ENCODE peak calls at places on chromosomes 6 and 20, in eight cellular contexts. One of them, this sample, is unnamed.
A peak's percentile ranks its signal among the peaks of the same experiment; 100 is the strongest.

GRCh38 chr6:45690846-45691245 is 313.1 kb upstream of the SUPT3H start:
- DNase-seq in OCI-LY7: no peak
- DNase-seq in left ventricle myocardium inferior: no peak
- DNase-seq in cardiac muscle cell: no peak
- DNase-seq in body of pancreas: no peak
- DNase-seq in CD8-positive, alpha-beta T cell: no peak
- DNase-seq in PC-9: peak; percentile 61
- DNase-seq in right lobe of liver: no peak
- DNase-seq in this sample: no peak

GRCh38 chr20:37796733-37797132 is 102.9 kb downstream of the CTNNBL1 start:
- DNase-seq in OCI-LY7: no peak
- DNase-seq in right lobe of liver: no peak
- DNase-seq in left ventricle myocardium inferior: no peak
- DNase-seq in CD8-positive, alpha-beta T cell: no peak
- DNase-seq in cardiac muscle cell: no peak
- DNase-seq in body of pancreas: no peak
- DNase-seq in PC-9: no peak
- DNase-seq in this sample: no peak

GRCh38 chr6:24477070-24477469 is 12.3 kb downstream of the GPLD1 start:
- DNase-seq in PC-9: no peak
- DNase-seq in left ventricle myocardium inferior: no peak
- DNase-seq in OCI-LY7: no peak
- DNase-seq in body of pancreas: no peak
- DNase-seq in right lobe of liver: no peak
- DNase-seq in CD8-positive, alpha-beta T cell: no peak
- DNase-seq in cardiac muscle cell: no peak
- DNase-seq in this sample: no peak

GRCh38 chr20:25046736-25047666 is 10.9 kb downstream of the ACSS1 start:
- DNase-seq in body of pancreas: no peak
- DNase-seq in CD8-positive, alpha-beta T cell: no peak
- DNase-seq in PC-9: peak; percentile 21
- DNase-seq in left ventricle myocardium inferior: no peak
- DNase-seq in cardiac muscle cell: no peak
- DNase-seq in OCI-LY7: no peak
- DNase-seq in right lobe of liver: no peak
- DNase-seq in this sample: no peak

GRCh38 chr6:6696867-6697531 is 108.5 kb downstream of the LY86 start:
- DNase-seq in right lobe of liver: no peak
- DNase-seq in cardiac muscle cell: peak; percentile 78
- DNase-seq in OCI-LY7: peak; percentile 57
- DNase-seq in CD8-positive, alpha-beta T cell: no peak
- DNase-seq in left ventricle myocardium inferior: peak; percentile 61
- DNase-seq in body of pancreas: peak; percentile 69
- DNase-seq in PC-9: peak; percentile 49
- DNase-seq in this sample: no peak

GRCh38 chr6:108002365-108003221 is 44.6 kb upstream of the SEC63 start:
- DNase-seq in PC-9: peak; percentile 52
- DNase-seq in OCI-LY7: no peak
- DNase-seq in right lobe of liver: no peak
- DNase-seq in left ventricle myocardium inferior: no peak
- DNase-seq in cardiac muscle cell: no peak
- DNase-seq in CD8-positive, alpha-beta T cell: no peak
- DNase-seq in body of pancreas: peak; percentile 75
- DNase-seq in this sample: no peak

GRCh38 chr6:35062676-35063574 is 78.2 kb downstream of the TCP11 start:
- DNase-seq in CD8-positive, alpha-beta T cell: no peak
- DNase-seq in right lobe of liver: no peak
- DNase-seq in left ventricle myocardium inferior: no peak
- DNase-seq in body of pancreas: no peak
- DNase-seq in OCI-LY7: no peak
- DNase-seq in cardiac muscle cell: no peak
- DNase-seq in PC-9: no peak
- DNase-seq in this sample: no peak

GRCh38 chr6:13268914-13269532 is 59.3 kb downstream of the TBC1D7 start:
- DNase-seq in left ventricle myocardium inferior: no peak
- DNase-seq in OCI-LY7: no peak
- DNase-seq in PC-9: peak; percentile 87
- DNase-seq in body of pancreas: peak; percentile 44
- DNase-seq in CD8-positive, alpha-beta T cell: no peak
- DNase-seq in right lobe of liver: no peak
- DNase-seq in cardiac muscle cell: peak; percentile 77
- DNase-seq in this sample: no peak

GRCh38 chr6:142819603-142820335 is 125.2 kb downstream of the HIVEP2 start:
- DNase-seq in CD8-positive, alpha-beta T cell: peak; percentile 29
- DNase-seq in cardiac muscle cell: peak; percentile 44
- DNase-seq in body of pancreas: no peak
- DNase-seq in PC-9: no peak
- DNase-seq in right lobe of liver: peak; percentile 51
- DNase-seq in OCI-LY7: peak; percentile 71
- DNase-seq in left ventricle myocardium inferior: no peak
- DNase-seq in this sample: peak; percentile 25

GRCh38 chr6:39367661-39368060 is 45.2 kb upstream of the KCNK16 start:
- DNase-seq in PC-9: no peak
- DNase-seq in CD8-positive, alpha-beta T cell: no peak
- DNase-seq in body of pancreas: no peak
- DNase-seq in left ventricle myocardium inferior: no peak
- DNase-seq in cardiac muscle cell: no peak
- DNase-seq in OCI-LY7: no peak
- DNase-seq in right lobe of liver: no peak
- DNase-seq in this sample: no peak

GRCh38 chr6:150466196-150466595 is 97.4 kb downstream of the IYD start:
- DNase-seq in left ventricle myocardium inferior: no peak
- DNase-seq in PC-9: no peak
- DNase-seq in OCI-LY7: no peak
- DNase-seq in CD8-positive, alpha-beta T cell: no peak
- DNase-seq in right lobe of liver: no peak
- DNase-seq in cardiac muscle cell: no peak
- DNase-seq in body of pancreas: no peak
- DNase-seq in this sample: no peak

GRCh38 chr6:134029495-134030455 is 22.6 kb downstream of the SLC2A12 start:
- DNase-seq in left ventricle myocardium inferior: no peak
- DNase-seq in right lobe of liver: no peak
- DNase-seq in CD8-positive, alpha-beta T cell: no peak
- DNase-seq in OCI-LY7: no peak
- DNase-seq in cardiac muscle cell: peak; percentile 50
- DNase-seq in body of pancreas: no peak
- DNase-seq in PC-9: peak; percentile 46
- DNase-seq in this sample: no peak

GRCh38 chr6:22361576-22361975 is 64.7 kb upstream of the PRL start:
- DNase-seq in OCI-LY7: no peak
- DNase-seq in PC-9: no peak
- DNase-seq in right lobe of liver: peak; percentile 77
- DNase-seq in cardiac muscle cell: no peak
- DNase-seq in body of pancreas: no peak
- DNase-seq in left ventricle myocardium inferior: no peak
- DNase-seq in CD8-positive, alpha-beta T cell: no peak
- DNase-seq in this sample: no peak

GRCh38 chr20:2978519-2978918 is 64.9 kb upstream of the GNRH2 start:
- DNase-seq in left ventricle myocardium inferior: no peak
- DNase-seq in OCI-LY7: no peak
- DNase-seq in CD8-positive, alpha-beta T cell: no peak
- DNase-seq in right lobe of liver: no peak
- DNase-seq in cardiac muscle cell: no peak
- DNase-seq in PC-9: no peak
- DNase-seq in body of pancreas: no peak
- DNase-seq in this sample: no peak

GRCh38 chr6:155085582-155086253 is 90.6 kb downstream of the TIAM2 start:
- DNase-seq in cardiac muscle cell: no peak
- DNase-seq in body of pancreas: peak; percentile 81
- DNase-seq in PC-9: peak; percentile 91
- DNase-seq in right lobe of liver: no peak
- DNase-seq in CD8-positive, alpha-beta T cell: no peak
- DNase-seq in OCI-LY7: no peak
- DNase-seq in left ventricle myocardium inferior: no peak
- DNase-seq in this sample: no peak

GRCh38 chr6:130517444-130517931 is 151.7 kb downstream of the TMEM200A start:
- DNase-seq in OCI-LY7: peak; percentile 11
- DNase-seq in left ventricle myocardium inferior: no peak
- DNase-seq in CD8-positive, alpha-beta T cell: no peak
- DNase-seq in PC-9: peak; percentile 53
- DNase-seq in right lobe of liver: no peak
- DNase-seq in cardiac muscle cell: no peak
- DNase-seq in body of pancreas: no peak
- DNase-seq in this sample: no peak

GRCh38 chr20:53901064-53901463 is 169.3 kb downstream of the BCAS1 start:
- DNase-seq in OCI-LY7: no peak
- DNase-seq in left ventricle myocardium inferior: no peak
- DNase-seq in right lobe of liver: no peak
- DNase-seq in cardiac muscle cell: peak; percentile 59
- DNase-seq in body of pancreas: no peak
- DNase-seq in CD8-positive, alpha-beta T cell: no peak
- DNase-seq in PC-9: peak; percentile 77
- DNase-seq in this sample: no peak

GRCh38 chr6:44966449-44967091 is 361.6 kb upstream of the RUNX2 start:
- DNase-seq in PC-9: peak; percentile 55
- DNase-seq in left ventricle myocardium inferior: no peak
- DNase-seq in OCI-LY7: no peak
- DNase-seq in right lobe of liver: no peak
- DNase-seq in cardiac muscle cell: peak; percentile 81
- DNase-seq in CD8-positive, alpha-beta T cell: no peak
- DNase-seq in body of pancreas: no peak
- DNase-seq in this sample: no peak

GRCh38 chr6:165823609-165824326 is 160.7 kb upstream of the PDE10A start:
- DNase-seq in right lobe of liver: no peak
- DNase-seq in body of pancreas: no peak
- DNase-seq in CD8-positive, alpha-beta T cell: no peak
- DNase-seq in OCI-LY7: no peak
- DNase-seq in cardiac muscle cell: no peak
- DNase-seq in PC-9: no peak
- DNase-seq in left ventricle myocardium inferior: no peak
- DNase-seq in this sample: no peak

GRCh38 chr6:111800821-111801220 is 72.4 kb downstream of the FYN start:
- DNase-seq in cardiac muscle cell: no peak
- DNase-seq in PC-9: peak; percentile 42
- DNase-seq in left ventricle myocardium inferior: no peak
- DNase-seq in right lobe of liver: no peak
- DNase-seq in body of pancreas: no peak
- DNase-seq in OCI-LY7: no peak
- DNase-seq in CD8-positive, alpha-beta T cell: no peak
- DNase-seq in this sample: no peak

GRCh38 chr20:8454137-8454712 is 322.2 kb downstream of the PLCB1 start:
- DNase-seq in left ventricle myocardium inferior: no peak
- DNase-seq in PC-9: no peak
- DNase-seq in cardiac muscle cell: peak; percentile 93
- DNase-seq in right lobe of liver: no peak
- DNase-seq in body of pancreas: peak; percentile 26
- DNase-seq in CD8-positive, alpha-beta T cell: no peak
- DNase-seq in OCI-LY7: peak; percentile 53
- DNase-seq in this sample: no peak
- TF ChIP-seq CTCF in left ventricle myocardium inferior: peak; percentile 41
- TF ChIP-seq CTCF in PC-9: no peak
- TF ChIP-seq CTCF in cardiac muscle cell: peak; percentile 70
- TF ChIP-seq CTCF in right lobe of liver: peak; percentile 11
- TF ChIP-seq CTCF in body of pancreas: no peak
- TF ChIP-seq CTCF in CD8-positive, alpha-beta T cell: no peak
- TF ChIP-seq CTCF in OCI-LY7: peak; percentile 71
- TF ChIP-seq CTCF in this sample: no peak

DNA sequence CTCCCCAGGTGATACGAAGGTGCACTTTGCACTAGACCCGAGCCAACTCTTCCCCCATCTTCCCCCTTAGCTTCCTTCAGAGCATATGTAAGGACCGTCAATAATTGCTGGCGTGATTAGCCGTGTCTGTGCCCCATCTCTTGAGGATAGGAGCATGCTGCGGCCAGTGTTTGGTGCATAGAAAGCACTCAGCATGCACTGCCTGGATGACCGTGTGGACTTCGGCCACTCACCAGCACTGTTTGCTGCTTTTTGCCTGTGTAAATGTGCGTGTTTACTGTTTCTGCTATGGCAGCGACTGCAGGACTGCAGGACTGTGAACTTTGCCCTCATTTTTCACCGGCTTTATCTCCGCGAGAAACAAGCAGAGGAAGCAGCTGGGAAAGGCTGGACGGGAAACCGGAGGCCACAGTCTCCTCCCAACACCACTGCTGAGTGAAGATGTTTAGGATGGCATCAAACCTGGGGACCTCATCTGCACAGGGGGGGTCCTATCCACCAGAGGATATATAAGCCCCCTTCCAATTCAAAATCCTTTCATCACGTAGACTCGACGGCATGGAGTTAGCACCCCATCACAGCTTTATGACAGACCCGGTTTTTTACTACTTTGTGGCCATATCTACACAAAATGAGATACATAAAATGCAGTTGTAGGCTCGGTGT is 150.6 kb upstream of the AFDN start:
- DNase-seq in OCI-LY7: no peak
- DNase-seq in left ventricle myocardium inferior: peak; percentile 53
- DNase-seq in CD8-positive, alpha-beta T cell: no peak
- DNase-seq in body of pancreas: peak; percentile 92
- DNase-seq in cardiac muscle cell: peak; percentile 86
- DNase-seq in right lobe of liver: peak; percentile 94
- DNase-seq in PC-9: no peak
- DNase-seq in this sample: no peak
- H3K27ac ChIP-seq in OCI-LY7: no peak overlapping the region
- H3K27ac ChIP-seq in left ventricle myocardium inferior: peak overlapping the region; percentile 72
- H3K27ac ChIP-seq in CD8-positive, alpha-beta T cell: no peak overlapping the region
- H3K27ac ChIP-seq in body of pancreas: peak overlapping the region; percentile 84
- H3K27ac ChIP-seq in cardiac muscle cell: no peak overlapping the region
- H3K27ac ChIP-seq in right lobe of liver: peak overlapping the region; percentile 65
- H3K27ac ChIP-seq in PC-9: no peak overlapping the region
- H3K27ac ChIP-seq in this sample: no peak overlapping the region

GRCh38 chr6:113856571-113857564 is at the start of gene MARCKS:
- DNase-seq in left ventricle myocardium inferior: peak; percentile 83
- DNase-seq in body of pancreas: peak; percentile 92
- DNase-seq in cardiac muscle cell: peak; percentile 96
- DNase-seq in PC-9: peak; percentile 77
- DNase-seq in OCI-LY7: peak; percentile 32
- DNase-seq in right lobe of liver: peak; percentile 66
- DNase-seq in CD8-positive, alpha-beta T cell: no peak
- DNase-seq in this sample: no peak
- TF ChIP-seq CTCF in left ventricle myocardium inferior: no peak
- TF ChIP-seq CTCF in body of pancreas: no peak
- TF ChIP-seq CTCF in cardiac muscle cell: no peak
- TF ChIP-seq CTCF in PC-9: no peak
- TF ChIP-seq CTCF in OCI-LY7: no peak
- TF ChIP-seq CTCF in right lobe of liver: no peak
- TF ChIP-seq CTCF in CD8-positive, alpha-beta T cell: no peak
- TF ChIP-seq CTCF in this sample: no peak

GRCh38 chr20:41657655-41658054 is 39.5 kb upstream of the CHD6 start:
- DNase-seq in OCI-LY7: no peak
- DNase-seq in CD8-positive, alpha-beta T cell: no peak
- DNase-seq in right lobe of liver: no peak
- DNase-seq in cardiac muscle cell: no peak
- DNase-seq in PC-9: no peak
- DNase-seq in body of pancreas: no peak
- DNase-seq in left ventricle myocardium inferior: no peak
- DNase-seq in this sample: no peak

GRCh38 chr20:41654884-41655283 is 36.7 kb upstream of the CHD6 start:
- DNase-seq in PC-9: no peak
- DNase-seq in left ventricle myocardium inferior: no peak
- DNase-seq in right lobe of liver: no peak
- DNase-seq in OCI-LY7: no peak
- DNase-seq in cardiac muscle cell: peak; percentile 55
- DNase-seq in CD8-positive, alpha-beta T cell: no peak
- DNase-seq in body of pancreas: no peak
- DNase-seq in this sample: no peak

GRCh38 chr20:41654292-41654691 is 36.1 kb upstream of the CHD6 start:
- DNase-seq in CD8-positive, alpha-beta T cell: no peak
- DNase-seq in OCI-LY7: no peak
- DNase-seq in cardiac muscle cell: no peak
- DNase-seq in right lobe of liver: no peak
- DNase-seq in PC-9: no peak
- DNase-seq in body of pancreas: peak; percentile 66
- DNase-seq in left ventricle myocardium inferior: no peak
- DNase-seq in this sample: no peak

GRCh38 chr20:41650221-41650948 is 32.2 kb upstream of the CHD6 start:
- DNase-seq in PC-9: peak; percentile 95
- DNase-seq in left ventricle myocardium inferior: no peak
- DNase-seq in OCI-LY7: peak; percentile 24
- DNase-seq in CD8-positive, alpha-beta T cell: no peak
- DNase-seq in right lobe of liver: no peak
- DNase-seq in cardiac muscle cell: no peak
- DNase-seq in body of pancreas: peak; percentile 61
- DNase-seq in this sample: no peak

GRCh38 chr20:41655966-41656685 is 37.9 kb upstream of the CHD6 start:
- DNase-seq in cardiac muscle cell: no peak
- DNase-seq in body of pancreas: no peak
- DNase-seq in left ventricle myocardium inferior: no peak
- DNase-seq in OCI-LY7: no peak
- DNase-seq in right lobe of liver: no peak
- DNase-seq in CD8-positive, alpha-beta T cell: no peak
- DNase-seq in PC-9: no peak
- DNase-seq in this sample: no peak
- H3K27ac ChIP-seq in cardiac muscle cell: no peak overlapping the region
- H3K27ac ChIP-seq in body of pancreas: no peak overlapping the region
- H3K27ac ChIP-seq in left ventricle myocardium inferior: no peak overlapping the region
- H3K27ac ChIP-seq in OCI-LY7: no peak overlapping the region
- H3K27ac ChIP-seq in right lobe of liver: no peak overlapping the region
- H3K27ac ChIP-seq in CD8-positive, alpha-beta T cell: no peak overlapping the region
- H3K27ac ChIP-seq in PC-9: no peak overlapping the region
- H3K27ac ChIP-seq in this sample: no peak overlapping the region